ENCODE peak calls at places on chromosomes 5 and 9, in four cellular contexts. Z is HCT116, H is HepG2, J is K562. W is an unnamed sample.

GRCh38 chr9:122261469-122261881 is 3.2 kb downstream of the RBM18 start:
- DNase-seq in H (peak; percentile 89), J (peak; percentile 42), Z (no peak), W (no peak)

GRCh38 chr5:36535390-36535789 is 71.0 kb upstream of the SLC1A3 start:
- DNase-seq in J (no peak), H (no peak), Z (no peak), W (no peak)

GRCh38 chr9:14530301-14530700 is 162.9 kb downstream of the ZDHHC21 start:
- DNase-seq in H (no peak), J (no peak), Z (no peak), W (no peak)

GRCh38 chr5:88824892-88825781 is 57.8 kb downstream of the MEF2C start:
- DNase-seq in J (no peak), Z (no peak), H (no peak), W (no peak)

GRCh38 chr5:44389410-44389879 is at the start of gene FGF10:
- DNase-seq in H (no peak), J (no peak), Z (no peak), W (no peak)

GRCh38 chr9:124839612-124840299 is 13.5 kb upstream of the WDR38 start:
- DNase-seq in H (peak; percentile 43), Z (peak; percentile 33), J (peak; percentile 44), W (no peak)

GRCh38 chr5:24644757-24645156 is at the start of gene CDH10:
- DNase-seq in Z (no peak), J (no peak), H (no peak), W (no peak)

GRCh38 chr9:113622600-113623400 is 159.3 kb downstream of the RGS3 start:
- DNase-seq in Z (peak; percentile 81), J (no peak), H (peak; percentile 74), W (no peak)

GRCh38 chr5:145903113-145903512 is 30.3 kb upstream of the GRXCR2 start:
- DNase-seq in J (peak; percentile 23), Z (peak; percentile 21), H (no peak), W (no peak)

GRCh38 chr5:59125961-59126360 is 543.1 kb downstream of the RAB3C start:
- DNase-seq in Z (no peak), J (no peak), H (no peak), W (no peak)

GRCh38 chr9:127166651-127167524 is 44.5 kb upstream of the ANGPTL2 start:
- DNase-seq in Z (peak; percentile 47), H (no peak), J (peak; percentile 64), W (no peak)

GRCh38 chr5:158286827-158287226 is 427.9 kb upstream of the CLINT1 start:
- DNase-seq in H (no peak), Z (no peak), J (peak; percentile 37), W (no peak)

GRCh38 chr9:89978185-89978584 is 373.4 kb downstream of the GADD45G start:
- DNase-seq in H (no peak), Z (peak; percentile 4), J (peak; percentile 5), W (no peak)

GRCh38 chr5:174347183-174347582 is 301.7 kb downstream of the NSG2 start:
- DNase-seq in H (no peak), J (no peak), Z (no peak), W (no peak)

GRCh38 chr5:174343826-174344225 is 298.3 kb downstream of the NSG2 start:
- DNase-seq in H (no peak), J (no peak), Z (no peak), W (no peak)

GRCh38 chr5:174342696-174343095 is 297.2 kb downstream of the NSG2 start:
- DNase-seq in H (no peak), Z (no peak), J (no peak), W (no peak)

GRCh38 chr5:174340221-174340620 is 294.7 kb downstream of the NSG2 start:
- DNase-seq in Z (no peak), J (no peak), H (no peak), W (no peak)

GRCh38 chr5:174344335-174344734 is 298.8 kb downstream of the NSG2 start:
- DNase-seq in J (no peak), Z (no peak), H (no peak), W (no peak)
- H3K4me1 ChIP-seq in J (no peaks in the 10 kb centered on the region), Z (no peaks in the 10 kb centered on the region), H (no peaks in the 10 kb centered on the region), W (no peaks in the 10 kb centered on the region)

GRCh38 chr5:163571755-163572154 is 66.3 kb downstream of the MAT2B start:
- DNase-seq in J (no peak), Z (no peak), H (no peak), W (no peak)
- TF ChIP-seq REST in J (no peak), Z (no peak), H (no peak), W (no peak)

DNA sequence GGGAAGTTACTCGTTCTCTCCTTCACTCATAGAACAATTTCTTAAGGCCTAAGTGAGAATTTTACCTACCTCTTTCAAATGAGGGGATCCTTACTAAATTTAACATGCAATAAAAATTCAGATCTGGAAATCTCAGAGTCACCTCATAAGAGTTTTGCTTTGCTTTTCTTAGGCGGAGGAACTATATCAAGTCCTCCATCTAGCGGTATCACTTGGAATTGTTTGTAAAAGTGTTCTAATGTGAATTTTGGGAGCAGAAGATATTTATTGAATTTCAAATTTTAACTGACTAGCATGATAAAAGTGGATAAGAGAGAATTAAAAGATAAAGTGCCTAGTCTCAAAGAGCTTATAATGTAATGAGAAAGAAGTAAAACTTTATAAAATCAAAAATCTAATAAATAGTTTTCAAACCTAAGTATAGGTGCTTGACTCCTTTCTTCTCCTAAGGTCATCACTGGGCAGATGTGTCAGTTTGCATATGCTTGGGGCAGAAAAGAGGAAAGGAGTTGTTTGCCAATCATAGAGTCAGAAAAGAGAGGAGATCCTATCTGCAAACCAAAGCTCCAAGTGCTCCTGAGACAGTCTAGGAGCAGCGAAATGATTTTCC is 145.7 kb upstream of the DAB2 start:
- DNase-seq in H (peak; percentile 24), Z (peak; percentile 31), J (peak; percentile 20), W (peak; percentile 35)
- TF ChIP-seq TCF7L2 in H (no peak), Z (no peak), J (no peak), W (no peak)

GRCh38 chr5:177359451-177359851 is 1.7 kb downstream of the RGS14 start:
- DNase-seq in Z (no peak), J (no peak), H (no peak), W (no peak)
- H3K4me1 ChIP-seq in Z (peaks cover 7% of the 10 kb centered on the region), J (peaks cover 19% of the 10 kb centered on the region), H (peaks cover 97% of the 10 kb centered on the region), W (peaks cover 12% of the 10 kb centered on the region)

W was measured in Panc1.